ENCODE peak calls at places on chromosomes 6 and 20, in four cellular contexts. One of them, this sample, is unnamed.

GRCh38 chr6:31592396-31592771 is 422 bp downstream of the NCR3 start:
- DNase-seq in H1: no peak
- DNase-seq in K562: no peak
- DNase-seq in HepG2: no peak
- DNase-seq in this sample: no peak

GRCh38 chr6:3455490-3456394 is 1.1 kb downstream of the SLC22A23 start:
- DNase-seq in H1: peak
- DNase-seq in K562: peak
- DNase-seq in HepG2: peak
- DNase-seq in this sample: no peak

GRCh38 chr6:152973916-152974315 is 8.9 kb downstream of the FBXO5 start:
- DNase-seq in H1: no peak
- DNase-seq in K562: no peak
- DNase-seq in HepG2: no peak
- DNase-seq in this sample: no peak

GRCh38 chr20:25100914-25101313 is 19.0 kb upstream of the VSX1 start:
- DNase-seq in H1: peak
- DNase-seq in K562: no peak
- DNase-seq in HepG2: no peak
- DNase-seq in this sample: no peak

GRCh38 chr20:34549291-34549928 is 9.1 kb upstream of the MAP1LC3A start:
- DNase-seq in H1: peak
- DNase-seq in K562: peak
- DNase-seq in HepG2: peak
- DNase-seq in this sample: peak

GRCh38 chr6:150238857-150239407 is 96.1 kb downstream of the PPP1R14C start:
- DNase-seq in H1: no peak
- DNase-seq in K562: no peak
- DNase-seq in HepG2: no peak
- DNase-seq in this sample: no peak

GRCh38 chr6:106700581-106700980 is 71.2 kb downstream of the QRSL1 start:
- DNase-seq in H1: no peak
- DNase-seq in K562: no peak
- DNase-seq in HepG2: no peak
- DNase-seq in this sample: no peak

GRCh38 chr20:34271961-34272360 is 30.7 kb downstream of the ASIP start:
- DNase-seq in H1: no peak
- DNase-seq in K562: no peak
- DNase-seq in HepG2: no peak
- DNase-seq in this sample: no peak

GRCh38 chr6:117494283-117494682 is 11.8 kb downstream of the DCBLD1 start:
- DNase-seq in H1: no peak
- DNase-seq in K562: no peak
- DNase-seq in HepG2: no peak
- DNase-seq in this sample: no peak

GRCh38 chr6:117489003-117489402 is 6.5 kb downstream of the DCBLD1 start:
- DNase-seq in H1: no peak
- DNase-seq in K562: no peak
- DNase-seq in HepG2: no peak
- DNase-seq in this sample: no peak

GRCh38 chr6:117493470-117493869 is 11.0 kb downstream of the DCBLD1 start:
- DNase-seq in H1: no peak
- DNase-seq in K562: no peak
- DNase-seq in HepG2: no peak
- DNase-seq in this sample: no peak

GRCh38 chr6:117494694-117495318 is 12.3 kb downstream of the DCBLD1 start:
- DNase-seq in H1: no peak
- DNase-seq in K562: no peak
- DNase-seq in HepG2: no peak
- DNase-seq in this sample: no peak

DNA sequence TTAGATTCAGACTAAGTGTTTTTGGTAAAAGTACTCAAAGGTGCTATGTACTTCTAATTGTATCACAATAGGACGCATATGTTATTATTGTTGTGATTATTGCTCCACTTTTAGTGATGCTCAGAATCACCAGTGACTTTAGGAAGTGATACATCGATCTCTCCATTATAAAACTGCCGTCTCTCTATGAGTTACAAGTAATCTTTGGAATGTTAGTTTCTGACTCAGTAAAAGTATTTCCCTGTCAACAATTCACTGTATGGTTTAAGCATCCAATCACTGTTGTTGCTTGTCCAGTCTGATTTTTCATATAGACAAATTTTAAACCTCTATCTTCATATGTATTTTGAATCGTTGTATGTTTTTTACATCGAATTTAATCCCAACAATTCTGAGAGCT is 9.4 kb downstream of the DCBLD1 start:
- DNase-seq in H1: no peak
- DNase-seq in K562: no peak
- DNase-seq in HepG2: no peak
- DNase-seq in this sample: no peak
- TF ChIP-seq MAFK in H1: no peak
- TF ChIP-seq MAFK in K562: no peak
- TF ChIP-seq MAFK in HepG2: no peak
- TF ChIP-seq MAFK in this sample: no peak

GRCh38 chr6:158145940-158146339 is 22.1 kb downstream of the SERAC1 start:
- DNase-seq in H1: no peak
- DNase-seq in K562: no peak
- DNase-seq in HepG2: no peak
- DNase-seq in this sample: no peak

GRCh38 chr6:158153576-158153975 is 14.5 kb downstream of the SERAC1 start:
- DNase-seq in H1: no peak
- DNase-seq in K562: no peak
- DNase-seq in HepG2: peak
- DNase-seq in this sample: no peak

GRCh38 chr6:158152659-158153058 is 15.4 kb downstream of the SERAC1 start:
- DNase-seq in H1: no peak
- DNase-seq in K562: no peak
- DNase-seq in HepG2: peak
- DNase-seq in this sample: no peak

GRCh38 chr6:158150701-158151100 is 17.4 kb downstream of the SERAC1 start:
- DNase-seq in H1: no peak
- DNase-seq in K562: no peak
- DNase-seq in HepG2: no peak
- DNase-seq in this sample: no peak

GRCh38 chr6:158149641-158150040 is 18.4 kb downstream of the SERAC1 start:
- DNase-seq in H1: no peak
- DNase-seq in K562: no peak
- DNase-seq in HepG2: no peak
- DNase-seq in this sample: no peak
- TF ChIP-seq KDM1A in H1: no peak
- TF ChIP-seq KDM1A in K562: no peak
- TF ChIP-seq KDM1A in HepG2: no peak
- TF ChIP-seq KDM1A in this sample: no peak

GRCh38 chr20:20711413-20711812 is 1.0 kb downstream of the RALGAPA2 start:
- DNase-seq in H1: no peak
- DNase-seq in K562: no peak
- DNase-seq in HepG2: no peak
- DNase-seq in this sample: no peak
- TF ChIP-seq MAFK in H1: no peak
- TF ChIP-seq MAFK in K562: no peak
- TF ChIP-seq MAFK in HepG2: no peak
- TF ChIP-seq MAFK in this sample: no peak

GRCh38 chr20:42074944-42075343 is 456.8 kb upstream of the CHD6 start:
- DNase-seq in H1: no peak
- DNase-seq in K562: no peak
- DNase-seq in HepG2: no peak
- DNase-seq in this sample: no peak
- TF ChIP-seq KDM1A in H1: no peak
- TF ChIP-seq KDM1A in K562: no peak
- TF ChIP-seq KDM1A in HepG2: no peak
- TF ChIP-seq KDM1A in this sample: no peak

GRCh38 chr20:39066464-39066863 is 104.3 kb downstream of the DHX35 start:
- DNase-seq in H1: peak
- DNase-seq in K562: peak
- DNase-seq in HepG2: peak
- DNase-seq in this sample: no peak
- TF ChIP-seq MAFK in H1: no peak
- TF ChIP-seq MAFK in K562: no peak
- TF ChIP-seq MAFK in HepG2: no peak
- TF ChIP-seq MAFK in this sample: no peak

DNA sequence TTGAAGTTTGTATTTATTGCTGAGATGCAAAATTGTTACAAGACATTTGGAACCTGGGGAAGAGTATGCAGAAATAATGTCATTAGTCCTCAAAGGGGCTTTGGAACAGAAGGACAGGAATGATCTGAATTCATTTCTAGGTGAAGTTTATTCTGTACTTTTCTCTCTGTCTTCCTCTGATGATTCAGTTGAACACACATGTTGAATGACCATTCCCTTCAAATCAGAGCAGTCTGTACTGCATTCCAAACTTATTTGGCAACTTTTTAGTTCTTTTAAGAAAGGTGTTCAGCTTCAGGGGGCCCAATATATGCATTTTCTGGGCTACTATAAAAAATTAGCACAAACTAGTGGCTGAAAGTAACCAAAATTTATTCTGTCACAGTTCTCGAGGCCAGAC is 213.9 kb upstream of the LAMP5 start:
- DNase-seq in H1: no peak
- DNase-seq in K562: no peak
- DNase-seq in HepG2: peak
- DNase-seq in this sample: no peak
- TF ChIP-seq KDM1A in H1: no peak
- TF ChIP-seq KDM1A in K562: no peak
- TF ChIP-seq KDM1A in HepG2: no peak
- TF ChIP-seq KDM1A in this sample: no peak

DNA sequence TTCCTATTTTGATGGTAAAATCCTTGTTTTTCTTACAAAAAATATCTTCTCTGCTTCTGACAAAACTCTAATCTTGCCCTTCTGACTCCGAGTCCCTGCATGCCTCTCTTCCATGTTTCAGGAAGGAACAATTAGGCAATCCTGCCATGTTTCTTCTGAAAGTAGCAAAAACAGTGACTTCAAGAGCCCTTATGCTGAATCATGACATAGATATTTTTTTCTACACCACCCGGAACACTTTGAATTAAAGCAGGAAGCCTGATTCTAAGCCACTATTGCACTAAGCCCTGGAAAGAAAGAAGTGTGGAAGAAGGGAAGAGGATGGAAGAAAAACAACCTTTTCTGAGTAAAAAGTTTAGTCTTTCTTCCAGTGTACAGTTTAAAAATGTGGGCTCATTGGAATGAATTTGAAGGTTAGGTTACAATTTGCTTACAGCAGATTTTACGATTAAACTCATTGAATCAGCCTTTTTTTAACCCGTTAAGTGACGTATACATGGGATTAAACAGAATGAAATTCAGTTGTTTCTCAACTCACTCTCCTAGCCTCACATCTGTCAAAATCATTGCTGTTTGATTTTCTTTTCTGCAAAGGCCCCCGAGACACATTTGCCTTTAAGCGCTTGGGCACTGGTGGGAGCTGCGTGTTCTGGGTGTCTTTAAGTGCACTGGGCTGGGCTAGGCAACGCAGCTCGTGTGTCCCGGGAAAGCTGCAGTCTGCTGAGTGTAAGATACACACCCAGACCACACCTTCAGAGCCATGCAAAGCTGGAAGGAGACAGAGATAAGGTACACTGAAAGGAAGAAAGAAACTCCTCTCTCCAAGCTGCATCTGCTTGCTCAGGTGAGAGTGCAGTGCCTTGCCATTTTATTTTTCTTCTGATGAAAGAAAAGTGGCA is 159.4 kb upstream of the CITED2 start:
- DNase-seq in H1: no peak
- DNase-seq in K562: peak
- DNase-seq in HepG2: no peak
- DNase-seq in this sample: peak
- TF ChIP-seq MAFK in H1: no peak
- TF ChIP-seq MAFK in K562: peak
- TF ChIP-seq MAFK in HepG2: no peak
- TF ChIP-seq MAFK in this sample: peak

GRCh38 chr6:166580076-166581050 is 6.1 kb downstream of the RAMACL start:
- DNase-seq in H1: no peak
- DNase-seq in K562: no peak
- DNase-seq in HepG2: no peak
- DNase-seq in this sample: no peak
- TF ChIP-seq KDM1A in H1: no peak
- TF ChIP-seq KDM1A in K562: no peak
- TF ChIP-seq KDM1A in HepG2: no peak
- TF ChIP-seq KDM1A in this sample: no peak